ENCODE peak calls at places on chromosome 1, in seven cellular contexts. Y, C, F, E, Q, X and O are unnamed samples.

GRCh38 chr1:79594121-79594698 is 587.7 kb upstream of the ADGRL4 start:
- DNase-seq in F (no peak), C (no peak), Y (no peak), X (no peak), E (no peak), Q (no peak), O (no peak)

GRCh38 chr1:239958063-239958462 is 133.6 kb upstream of the FMN2 start:
- DNase-seq in C (no peak), Q (no peak), Y (no peak), F (no peak), X (no peak), E (no peak), O (no peak)

GRCh38 chr1:13813398-13814012 is 113.5 kb downstream of the PRDM2 start:
- DNase-seq in F (peak), Y (no peak), E (peak), Q (peak), C (peak), X (peak), O (peak)

GRCh38 chr1:115496904-115497527 is 144.8 kb upstream of the VANGL1 start:
- DNase-seq in Y (no peak), X (no peak), C (peak), E (no peak), F (no peak), Q (no peak), O (no peak)

GRCh38 chr1:211566431-211567025 is 12.4 kb downstream of the SLC30A1 start:
- DNase-seq in E (no peak), X (no peak), Y (no peak), F (no peak), C (no peak), Q (no peak), O (no peak)

GRCh38 chr1:46535063-46535462 is 16.4 kb downstream of the KNCN start:
- DNase-seq in Q (no peak), X (no peak), E (no peak), Y (no peak), C (no peak), F (peak), O (no peak)

GRCh38 chr1:112672842-112673241 is 1.6 kb upstream of the MOV10 start:
- DNase-seq in C (no peak), E (no peak), Y (no peak), F (no peak), Q (no peak), X (no peak), O (no peak)

GRCh38 chr1:172670316-172670715 is 11.4 kb downstream of the FASLG start:
- DNase-seq in F (no peak), Q (no peak), E (no peak), C (no peak), X (peak), Y (no peak), O (no peak)

GRCh38 chr1:42963378-42964005 is 4.8 kb upstream of the SLC2A1 start:
- DNase-seq in X (peak), F (no peak), Y (peak), E (no peak), Q (no peak), C (peak), O (no peak)

GRCh38 chr1:245512980-245513578 is 358.3 kb downstream of the KIF26B start:
- DNase-seq in Y (no peak), C (peak), X (no peak), E (peak), Q (no peak), F (peak), O (peak)

GRCh38 chr1:4756851-4757580 is 102.6 kb downstream of the AJAP1 start:
- DNase-seq in F (no peak), Y (no peak), Q (no peak), X (no peak), C (no peak), E (no peak), O (no peak)

GRCh38 chr1:206049293-206049692 is 3.7 kb upstream of the RHEX start:
- DNase-seq in Y (no peak), C (no peak), X (no peak), E (no peak), F (no peak), Q (no peak), O (no peak)

GRCh38 chr1:230516890-230517289 is 90.8 kb upstream of the PGBD5 start:
- DNase-seq in E (no peak), F (no peak), C (no peak), Q (no peak), Y (no peak), X (no peak), O (no peak)

GRCh38 chr1:183685112-183685713 is 32.1 kb upstream of the APOBEC4 start:
- DNase-seq in E (peak), Q (peak), C (peak), Y (peak), X (no peak), F (peak), O (no peak)

GRCh38 chr1:93496520-93496919 is 48.6 kb downstream of the FNBP1L start:
- DNase-seq in F (no peak), Q (no peak), X (no peak), E (no peak), Y (no peak), C (no peak), O (no peak)

GRCh38 chr1:201309420-201309819 is 26.1 kb downstream of the PKP1 start:
- DNase-seq in C (peak), Y (no peak), Q (no peak), E (peak), X (no peak), F (peak), O (peak)

GRCh38 chr1:225378880-225379279 is 49.0 kb downstream of the LBR start:
- DNase-seq in Q (no peak), X (no peak), Y (no peak), C (peak), F (no peak), E (peak), O (peak)

GRCh38 chr1:216032977-216033376 is 390.3 kb downstream of the USH2A start:
- DNase-seq in Y (no peak), E (no peak), F (no peak), C (no peak), Q (no peak), X (no peak), O (no peak)

GRCh38 chr1:184260382-184260781 is 126.4 kb upstream of the C1orf21 start:
- DNase-seq in C (peak), F (no peak), X (no peak), E (no peak), Y (no peak), Q (no peak), O (no peak)

GRCh38 chr1:157155658-157156057 is 17.5 kb upstream of the ETV3 start:
- DNase-seq in Y (no peak), Q (no peak), C (peak), X (no peak), E (peak), F (no peak), O (peak)

GRCh38 chr1:108877858-108878257 is 1.1 kb downstream of the GPSM2 start:
- DNase-seq in Y (no peak), C (peak), X (no peak), E (no peak), F (no peak), Q (no peak), O (no peak)

GRCh38 chr1:114352797-114353196 is 158.2 kb downstream of the TRIM33 start:
- DNase-seq in C (peak), F (peak), Q (no peak), Y (no peak), E (no peak), X (no peak), O (no peak)

GRCh38 chr1:3803905-3804626 is 7.8 kb upstream of the LRRC47 start:
- DNase-seq in E (no peak), Q (no peak), Y (no peak), C (no peak), X (no peak), F (no peak), O (no peak)

GRCh38 chr1:57431400-57431799 is 7.5 kb upstream of the DAB1 start:
- DNase-seq in E (no peak), X (no peak), Y (no peak), Q (no peak), F (no peak), C (no peak), O (no peak)

GRCh38 chr1:107532318-107532717 is 391.5 kb downstream of the NTNG1 start:
- DNase-seq in X (no peak), E (peak), C (no peak), Q (no peak), F (peak), Y (no peak), O (no peak)

GRCh38 chr1:245710961-245711903 is 556.4 kb downstream of the KIF26B start:
- DNase-seq in Y (no peak), X (no peak), C (no peak), F (no peak), E (peak), Q (no peak), O (peak)

GRCh38 chr1:3067301-3067670 is 1.7 kb upstream of the PRDM16 start:
- DNase-seq in Y (no peak), F (no peak), C (no peak), X (no peak), Q (no peak), E (no peak), O (peak)

DNA sequence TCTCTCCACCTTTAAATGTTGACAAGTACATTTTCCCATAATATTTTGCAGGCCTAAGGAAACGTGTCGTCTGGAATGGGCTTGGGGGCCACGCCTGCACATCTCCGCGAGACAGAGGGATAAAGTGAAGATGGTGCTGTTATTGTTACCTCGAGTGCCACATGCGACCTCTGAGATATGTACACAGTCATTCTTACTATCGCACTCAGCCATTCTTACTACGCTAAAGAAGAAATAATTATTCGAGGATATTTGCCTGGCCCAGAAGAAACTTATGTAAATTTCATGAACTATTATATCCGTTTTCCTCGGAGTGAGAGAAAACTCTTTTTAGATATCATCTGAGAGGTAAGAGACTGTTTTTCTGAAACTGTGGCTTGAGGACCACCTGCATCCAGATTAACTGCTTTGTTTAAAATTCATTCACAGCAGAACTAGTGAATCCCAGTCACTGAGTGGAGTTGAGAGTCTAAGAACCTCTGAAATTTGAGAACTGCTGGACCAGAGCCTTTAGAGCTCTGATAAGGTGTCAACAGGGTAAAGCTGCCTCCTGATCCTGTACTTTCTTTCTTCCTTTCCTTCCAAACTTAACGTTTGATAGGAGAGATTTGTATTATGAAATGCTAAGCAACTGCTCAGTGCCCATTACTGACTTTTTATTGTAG is 808 bp downstream of the EXO1 start:
- DNase-seq in X (no peak), C (no peak), Y (no peak), Q (no peak), E (no peak), F (no peak), O (no peak)
- TF ChIP-seq CTCF in X (no peak), C (no peak), Y (no peak), Q (no peak), E (no peak), F (no peak), O (no peak)

DNA sequence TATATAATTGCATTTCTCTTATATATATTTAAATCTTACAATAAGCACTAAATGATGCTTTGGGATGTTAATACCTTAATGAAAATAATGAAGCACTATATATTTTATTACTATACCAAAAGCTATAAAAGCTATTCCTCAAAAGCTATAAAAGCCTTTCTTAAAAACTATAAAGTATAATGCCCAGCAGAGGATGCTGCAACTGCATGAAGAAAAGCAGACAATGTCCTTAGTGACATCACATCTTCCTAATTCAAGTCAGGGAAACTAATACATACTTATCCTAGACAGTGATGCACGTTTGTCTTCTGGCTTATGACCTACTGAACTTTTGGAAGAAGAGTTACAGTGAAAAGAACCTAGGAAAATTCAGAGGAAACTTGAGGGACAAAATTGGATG is 13.6 kb upstream of the C1orf185 start:
- DNase-seq in Y (no peak), X (no peak), E (no peak), C (peak), F (no peak), Q (no peak), O (no peak)
- TF ChIP-seq CTCF in Y (no peak), X (no peak), E (no peak), C (peak), F (peak), Q (no peak), O (no peak)

GRCh38 chr1:150696995-150697927 is at the start of gene GOLPH3L:
- DNase-seq in C (peak), Y (peak), X (peak), E (peak), F (peak), Q (peak), O (peak)
- TF ChIP-seq CTCF in C (peak), Y (peak), X (no peak), E (no peak), F (peak), Q (no peak), O (no peak)

GRCh38 chr1:85148524-85149250 is 52.1 kb downstream of the SYDE2 start:
- DNase-seq in X (no peak), Q (no peak), Y (no peak), E (no peak), C (peak), F (no peak), O (no peak)

GRCh38 chr1:85144351-85144750 is 56.5 kb downstream of the SYDE2 start:
- DNase-seq in F (no peak), Q (no peak), X (no peak), C (no peak), E (no peak), Y (no peak), O (no peak)

GRCh38 chr1:85142753-85143152 is 58.1 kb downstream of the SYDE2 start:
- DNase-seq in C (no peak), X (no peak), Y (no peak), Q (no peak), E (no peak), F (no peak), O (no peak)

GRCh38 chr1:85149805-85150204 is 51.0 kb downstream of the SYDE2 start:
- DNase-seq in Q (no peak), E (no peak), Y (no peak), C (no peak), X (no peak), F (no peak), O (no peak)

GRCh38 chr1:85146972-85147359 is 53.9 kb downstream of the SYDE2 start:
- DNase-seq in X (no peak), Q (no peak), C (peak), E (no peak), F (no peak), Y (no peak), O (no peak)
- TF ChIP-seq CTCF in X (no peak), Q (no peak), C (peak), E (peak), F (no peak), Y (peak), O (no peak)

DNA sequence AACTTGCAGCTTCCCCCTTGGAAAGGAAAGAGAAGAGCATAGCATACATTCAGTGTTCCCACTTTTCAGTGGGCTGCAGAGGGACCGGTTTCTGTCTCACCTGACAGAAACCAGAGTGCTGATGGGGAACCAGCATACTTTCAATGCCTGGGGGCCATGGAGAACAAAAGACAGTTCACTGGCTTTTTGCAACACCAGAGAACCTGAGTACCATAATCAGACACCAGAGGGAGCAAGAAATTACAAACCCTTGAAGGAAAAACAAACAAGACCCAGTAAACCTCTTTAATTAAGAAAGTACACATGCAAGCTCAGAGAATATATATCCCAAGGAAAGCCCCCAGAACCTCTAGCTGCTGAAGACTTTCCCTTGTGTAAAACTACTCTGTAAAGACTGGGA is 51.1 kb downstream of the CSMD2 start:
- DNase-seq in Q (no peak), F (no peak), X (no peak), Y (no peak), E (peak), C (peak), O (peak)
- TF ChIP-seq CTCF in Q (no peak), F (no peak), X (no peak), Y (peak), E (peak), C (peak), O (peak)